ENCODE peak calls at places on chromosomes 6 and 20, in four cellular contexts. H is HCT116, B is AG08395, Z is NAMALWA. D is an unnamed sample.

GRCh38 chr6:137496392-137496767 is 2.2 kb upstream of the OLIG3 start:
- DNase-seq in Z (no peak), B (no peak), H (no peak), D (no peak)

GRCh38 chr6:82780334-82780733 is 285.3 kb downstream of the UBE3D start:
- DNase-seq in B (no peak), Z (no peak), H (no peak), D (no peak)

GRCh38 chr20:49167811-49168507 is 20.2 kb downstream of the STAU1 start:
- DNase-seq in Z (no peak), B (peak), H (no peak), D (no peak)

GRCh38 chr6:129543981-129544380 is 166.0 kb downstream of the ARHGAP18 start:
- DNase-seq in H (no peak), Z (no peak), B (no peak), D (no peak)

GRCh38 chr6:169723991-169724553 is at the start of gene PHF10:
- DNase-seq in B (peak), Z (peak), H (no peak), D (peak)

GRCh38 chr20:24764825-24765224 is 184.2 kb upstream of the CST7 start:
- DNase-seq in Z (no peak), H (no peak), B (no peak), D (no peak)

GRCh38 chr6:76837564-76837963 is 625.7 kb downstream of the HTR1B start:
- DNase-seq in Z (no peak), H (no peak), B (no peak), D (no peak)

GRCh38 chr20:48040491-48040890 is 255.2 kb upstream of the SULF2 start:
- DNase-seq in H (no peak), B (no peak), Z (no peak), D (no peak)

GRCh38 chr6:79034865-79035264 is 43.2 kb downstream of the PHIP start:
- DNase-seq in Z (no peak), B (no peak), H (no peak), D (no peak)

GRCh38 chr6:152225231-152225934 is 411.8 kb downstream of the SYNE1 start:
- DNase-seq in Z (no peak), H (no peak), B (no peak), D (no peak)

GRCh38 chr6:34373511-34373910 is 19.0 kb downstream of the NUDT3 start:
- DNase-seq in B (no peak), Z (no peak), H (no peak), D (no peak)

GRCh38 chr20:55097621-55098020 is 622.2 kb downstream of the DOK5 start:
- DNase-seq in B (no peak), H (no peak), Z (no peak), D (peak)

GRCh38 chr20:9021216-9021615 is 47.7 kb upstream of the PLCB4 start:
- DNase-seq in Z (no peak), B (no peak), H (no peak), D (no peak)

GRCh38 chr6:120198033-120198432 is 848.5 kb upstream of the MAN1A1 start:
- DNase-seq in B (peak), Z (no peak), H (no peak), D (no peak)

GRCh38 chr20:41110930-41111577 is 26.3 kb upstream of the PLCG1 start:
- DNase-seq in Z (no peak), H (no peak), B (no peak), D (no peak)

GRCh38 chr6:139759086-139759485 is 384.6 kb upstream of the CITED2 start:
- DNase-seq in Z (no peak), H (no peak), B (no peak), D (no peak)

GRCh38 chr6:147065786-147066185 is 138.4 kb upstream of the STXBP5 start:
- DNase-seq in B (no peak), Z (no peak), H (no peak), D (no peak)

GRCh38 chr6:79586548-79586947 is 44.6 kb upstream of the SH3BGRL2 start:
- DNase-seq in Z (peak), B (peak), H (peak), D (no peak)

GRCh38 chr6:90183587-90184333 is 112.9 kb downstream of the BACH2 start:
- DNase-seq in B (no peak), H (no peak), Z (no peak), D (no peak)

GRCh38 chr6:28923318-28924102 is at the start of gene TRIM27:
- DNase-seq in Z (peak), B (peak), H (peak), D (peak)

D was measured in RPMI8226.